ENCODE peak calls at places on chromosomes 6 and 20, in four cellular contexts. G, N, R and B are unnamed samples.

GRCh38 chr6:11692451-11693376 is 85.9 kb downstream of the ADTRP start:
- DNase-seq in G (no peak), N (no peak), R (no peak), B (no peak)

GRCh38 chr20:32626859-32627636 is 41.9 kb upstream of the NOL4L start:
- DNase-seq in G (no peak), N (no peak), R (no peak), B (no peak)

GRCh38 chr20:63831696-63832686 is 927 bp upstream of the ZBTB46 start:
- DNase-seq in G (no peak), N (no peak), R (peak), B (peak)

GRCh38 chr6:4922488-4923037 is 81.3 kb downstream of the RPP40 start:
- DNase-seq in G (no peak), N (no peak), R (no peak), B (no peak)

GRCh38 chr20:19786311-19786710 is 28.3 kb downstream of the RIN2 start:
- DNase-seq in G (no peak), N (peak), R (peak), B (peak)

GRCh38 chr6:8743146-8743745 is 307.9 kb upstream of the SLC35B3 start:
- DNase-seq in G (no peak), N (no peak), R (no peak), B (no peak)

GRCh38 chr6:80357674-80358073 is 251.2 kb downstream of the BCKDHB start:
- DNase-seq in G (no peak), N (no peak), R (no peak), B (no peak)

GRCh38 chr20:23637282-23638221 is at the start of gene CST3:
- DNase-seq in G (no peak), N (peak), R (peak), B (peak)

GRCh38 chr20:38387953-38388352 is 41.7 kb downstream of the LBP start:
- DNase-seq in G (no peak), N (no peak), R (no peak), B (no peak)

GRCh38 chr20:51926670-51927305 is 124.5 kb upstream of the SALL4 start:
- DNase-seq in G (no peak), N (no peak), R (no peak), B (no peak)

GRCh38 chr20:57866250-57867106 is 156.7 kb upstream of the PMEPA1 start:
- DNase-seq in G (no peak), N (peak), R (no peak), B (no peak)

GRCh38 chr20:63651942-63652191 is 1.4 kb downstream of the STMN3 start:
- DNase-seq in G (no peak), N (no peak), R (no peak), B (no peak)

GRCh38 chr6:52910091-52910490 is 593 bp upstream of the GSTA3 start:
- DNase-seq in G (no peak), N (no peak), R (peak), B (no peak)